ENCODE peak calls at places on chromosomes 7 and 10, in ten cellular contexts. F, W, J, U, V, K, R, A, I and L are unnamed samples.

GRCh38 chr10:17066801-17067200 is 62.8 kb downstream of the CUBN start:
- DNase-seq in R (no peak), J (no peak), U (no peak), V (no peak), I (no peak), K (no peak), A (no peak), F (no peak), W (no peak), L (no peak)

GRCh38 chr10:44198780-44199097 is 186.2 kb downstream of the CXCL12 start:
- DNase-seq in U (peak), K (no peak), A (no peak), J (no peak), V (no peak), F (no peak), W (no peak), I (no peak), R (no peak), L (no peak)

GRCh38 chr10:45532501-45532900 is 140.1 kb downstream of the ZFAND4 start:
- DNase-seq in U (no peak), W (no peak), K (no peak), I (no peak), F (no peak), J (no peak), A (no peak), V (no peak), R (no peak), L (no peak)

GRCh38 chr10:74174533-74174932 is 23.5 kb downstream of the ADK start:
- DNase-seq in F (no peak), R (no peak), I (no peak), U (no peak), A (no peak), W (no peak), V (no peak), K (no peak), J (no peak), L (no peak)

GRCh38 chr7:19969859-19970493 is 196.6 kb upstream of the TMEM196 start:
- DNase-seq in I (no peak), J (no peak), F (no peak), W (no peak), R (no peak), A (no peak), U (no peak), V (no peak), K (no peak), L (no peak)

GRCh38 chr7:2173184-2173827 is 59.4 kb downstream of the MAD1L1 start:
- DNase-seq in K (no peak), U (no peak), F (no peak), R (no peak), I (no peak), A (no peak), J (no peak), W (no peak), V (no peak), L (no peak)

GRCh38 chr7:152313879-152314604 is 121.8 kb downstream of the KMT2C start:
- DNase-seq in R (no peak), A (no peak), W (no peak), K (no peak), U (no peak), I (no peak), F (no peak), J (no peak), V (peak), L (peak)

GRCh38 chr10:47318706-47319105 is 3.5 kb upstream of the GDF2 start:
- DNase-seq in K (peak), J (no peak), V (peak), F (no peak), U (no peak), R (no peak), I (no peak), W (no peak), A (no peak), L (no peak)

GRCh38 chr7:52825611-52826010 is 209.8 kb upstream of the POM121L12 start:
- DNase-seq in R (no peak), U (no peak), W (no peak), J (no peak), A (no peak), V (peak), K (no peak), F (no peak), I (no peak), L (no peak)

GRCh38 chr7:2116903-2117680 is 115.7 kb downstream of the MAD1L1 start:
- DNase-seq in A (no peak), U (peak), V (peak), I (no peak), W (no peak), R (no peak), K (peak), F (no peak), J (no peak), L (no peak)

GRCh38 chr10:75295901-75296441 is 60.2 kb upstream of the COMTD1 start:
- DNase-seq in K (no peak), F (no peak), R (no peak), U (no peak), A (peak), V (no peak), W (no peak), I (no peak), J (no peak), L (no peak)

GRCh38 chr7:20197837-20198236 is 19.3 kb downstream of the MACC1 start:
- DNase-seq in U (no peak), K (no peak), W (no peak), R (no peak), J (no peak), I (no peak), A (no peak), V (no peak), F (no peak), L (no peak)

GRCh38 chr7:158343526-158343925 is 244.1 kb downstream of the PTPRN2 start:
- DNase-seq in J (no peak), K (peak), F (no peak), W (no peak), U (no peak), I (no peak), R (no peak), V (no peak), A (peak), L (no peak)

GRCh38 chr10:27512548-27512947 is 8.4 kb downstream of the RAB18 start:
- DNase-seq in W (no peak), K (no peak), J (no peak), V (no peak), A (no peak), R (no peak), I (no peak), F (no peak), U (no peak), L (no peak)

GRCh38 chr7:145324081-145324480 is 488.2 kb upstream of the TPK1 start:
- DNase-seq in K (no peak), J (no peak), A (no peak), I (no peak), U (no peak), F (no peak), R (no peak), W (no peak), V (no peak), L (no peak)

GRCh38 chr10:79238606-79239005 is 108.7 kb upstream of the PPIF start:
- DNase-seq in F (no peak), I (no peak), R (no peak), A (no peak), U (no peak), V (no peak), J (no peak), W (no peak), K (no peak), L (no peak)

GRCh38 chr7:33192695-33193291 is 63.4 kb downstream of the BBS9 start:
- DNase-seq in W (no peak), F (no peak), R (no peak), K (no peak), J (no peak), U (no peak), V (no peak), I (no peak), A (no peak), L (no peak)

GRCh38 chr7:74043523-74043951 is 15.6 kb downstream of the ELN start:
- DNase-seq in F (no peak), A (no peak), R (no peak), K (no peak), J (no peak), V (no peak), W (no peak), U (no peak), I (no peak), L (no peak)

GRCh38 chr7:131945313-131945831 is 388.9 kb upstream of the PODXL start:
- DNase-seq in W (no peak), U (peak), V (peak), I (peak), K (peak), F (no peak), J (no peak), R (no peak), A (peak), L (peak)

GRCh38 chr10:133378251-133379096 is 588 bp upstream of the PAOX start:
- DNase-seq in R (peak), J (peak), I (no peak), V (no peak), U (peak), W (no peak), K (peak), F (peak), A (peak), L (peak)

GRCh38 chr10:77637474-77637985 is at the start of gene KCNMA1:
- DNase-seq in A (peak), U (no peak), J (no peak), K (peak), F (no peak), R (no peak), I (no peak), V (no peak), W (no peak), L (peak)

GRCh38 chr10:79322616-79323566 is 24.4 kb upstream of the PPIF start:
- DNase-seq in F (peak), V (no peak), U (no peak), A (no peak), J (peak), K (peak), R (peak), W (no peak), I (peak), L (no peak)

GRCh38 chr10:75771606-75772005 is 340.2 kb downstream of the LRMDA start:
- DNase-seq in J (no peak), I (no peak), F (no peak), U (no peak), A (no peak), K (no peak), W (no peak), V (no peak), R (no peak), L (no peak)

GRCh38 chr7:2996141-2996540 is 47.5 kb downstream of the CARD11 start:
- DNase-seq in R (no peak), U (no peak), W (no peak), I (no peak), F (no peak), V (no peak), J (no peak), A (no peak), K (peak), L (no peak)

GRCh38 chr7:80884511-80885195 is 34.2 kb downstream of the SEMA3C start:
- DNase-seq in R (no peak), U (no peak), V (no peak), A (no peak), I (no peak), W (no peak), F (no peak), K (no peak), J (no peak), L (no peak)

GRCh38 chr7:150370612-150371071 is 2.0 kb downstream of the REPIN1 start:
- DNase-seq in R (no peak), V (no peak), I (no peak), K (no peak), W (no peak), U (no peak), F (no peak), J (no peak), A (no peak), L (no peak)

GRCh38 chr10:101061814-101062230 is at the start of gene KAZALD1:
- DNase-seq in W (no peak), A (no peak), F (no peak), I (no peak), U (no peak), V (no peak), K (no peak), J (no peak), R (no peak), L (no peak)

GRCh38 chr10:118818621-118819221 is 64.0 kb upstream of the CACUL1 start:
- DNase-seq in F (no peak), J (no peak), V (no peak), K (peak), I (no peak), W (no peak), R (no peak), U (peak), A (no peak), L (no peak)

GRCh38 chr7:107080099-107080505 is 35.6 kb downstream of the PRKAR2B start:
- DNase-seq in A (no peak), F (no peak), J (no peak), R (no peak), U (no peak), W (no peak), I (no peak), K (no peak), V (no peak), L (no peak)

GRCh38 chr10:5814110-5815107 is 1.2 kb upstream of the GDI2 start:
- DNase-seq in I (no peak), K (no peak), R (no peak), W (no peak), J (no peak), U (no peak), F (no peak), A (no peak), V (peak), L (no peak)

GRCh38 chr10:117163061-117163953 is 25.2 kb upstream of the VAX1 start:
- DNase-seq in K (no peak), I (no peak), U (no peak), W (no peak), F (no peak), V (no peak), R (no peak), A (no peak), J (no peak), L (peak)

GRCh38 chr10:133098426-133099124 is 10.9 kb downstream of the ADGRA1 start:
- DNase-seq in U (no peak), W (no peak), F (no peak), R (no peak), I (no peak), K (no peak), A (no peak), V (no peak), J (no peak), L (no peak)